ENCODE peak calls at places on chromosomes 12 and 14, in nine cellular contexts. O is anterior cingulate cortex; K is NCI-H1105; P is iPS DF 6.9; I is neuronal stem cell; R is WERI-Rb-1; Y is progenitor cell of endocrine pancreas; J is activated T-helper 2 cell treated with anti-CD3 and anti-CD28 coated beads, Interferon-gamma antibody, Interleukin-2, Interleukin-4, amounts not matched to agents 10 μg/mL and 5 μg/mL and 100 μg/mL, durations not matched to agents 14 hours and 24 hours and 36 hours; Z is MM.1S. B is an unnamed sample.

GRCh38 chr12:46650688-46651087 is 175.1 kb downstream of the SLC38A4 start:
- DNase-seq in O (no peak), K (no peak), P (no peak), I (no peak), R (no peak), Y (no peak), J (no peak), Z (no peak), B (no peak)

GRCh38 chr12:108430245-108430644 is 84.8 kb upstream of the FICD start:
- DNase-seq in O (no peak), K (peak; percentile 26), P (no peak), I (no peak), R (no peak), Y (no peak), J (no peak), Z (no peak), B (no peak)

GRCh38 chr12:108587826-108588225 is 10.1 kb downstream of the TMEM119 start:
- DNase-seq in O (peak; percentile 60), K (no peak), P (no peak), I (no peak), R (no peak), Y (no peak), J (no peak), Z (no peak), B (no peak)

GRCh38 chr12:68939500-68939899 is 6.5 kb upstream of the CPM start:
- DNase-seq in O (no peak), K (no peak), P (no peak), I (no peak), R (no peak), Y (no peak), J (no peak), Z (no peak), B (no peak)

GRCh38 chr14:103563089-103563620 is 395 bp downstream of the COA8 start:
- DNase-seq in O (no peak), K (no peak), P (no peak), I (no peak), R (no peak), Y (no peak), J (no peak), Z (peak; percentile 14), B (peak; percentile 38)

GRCh38 chr14:85276829-85277228 is 253.1 kb upstream of the FLRT2 start:
- DNase-seq in O (no peak), K (no peak), P (no peak), I (no peak), R (no peak), Y (no peak), J (no peak), Z (no peak), B (no peak)

GRCh38 chr12:70556179-70556869 is 80.9 kb downstream of the PTPRB start:
- DNase-seq in O (no peak), K (no peak), P (no peak), I (no peak), R (no peak), Y (no peak), J (no peak), Z (no peak), B (no peak)

GRCh38 chr12:75483411-75483810 is 2.9 kb downstream of the GLIPR1 start:
- DNase-seq in O (no peak), K (no peak), P (no peak), I (no peak), R (no peak), Y (no peak), J (no peak), Z (no peak), B (no peak)

GRCh38 chr12:39440781-39441180 is 2.1 kb downstream of the KIF21A start:
- DNase-seq in O (no peak), K (no peak), P (no peak), I (no peak), R (no peak), Y (no peak), J (no peak), Z (no peak), B (no peak)

GRCh38 chr12:104976703-104977102 is 9.4 kb upstream of the NOPCHAP1 start:
- DNase-seq in O (no peak), K (no peak), P (no peak), I (no peak), R (no peak), Y (no peak), J (no peak), Z (no peak), B (no peak)

GRCh38 chr12:31507966-31508365 is 83.0 kb downstream of the DENND5B start:
- DNase-seq in O (no peak), K (no peak), P (no peak), I (no peak), R (no peak), Y (no peak), J (no peak), Z (no peak), B (no peak)

GRCh38 chr12:1810201-1810930 is 10.0 kb upstream of the LRTM2 start:
- DNase-seq in O (no peak), K (no peak), P (no peak), I (no peak), R (no peak), Y (no peak), J (no peak), Z (no peak), B (no peak)

GRCh38 chr12:27549801-27550652 is 26.0 kb downstream of the PPFIBP1 start:
- DNase-seq in O (no peak), K (peak; percentile 5), P (no peak), I (no peak), R (no peak), Y (no peak), J (no peak), Z (no peak), B (no peak)

GRCh38 chr14:68544150-68544892 is 248.5 kb downstream of the ZFP36L1 start:
- DNase-seq in O (no peak), K (no peak), P (no peak), I (no peak), R (no peak), Y (no peak), J (no peak), Z (no peak), B (no peak)

GRCh38 chr12:6074979-6075585 is 49.4 kb downstream of the VWF start:
- DNase-seq in O (no peak), K (no peak), P (no peak), I (no peak), R (no peak), Y (no peak), J (peak; percentile 16), Z (peak; percentile 20), B (no peak)

GRCh38 chr12:79274571-79275064 is 410.0 kb downstream of the SYT1 start:
- DNase-seq in O (no peak), K (no peak), P (no peak), I (no peak), R (no peak), Y (no peak), J (no peak), Z (peak; percentile 88), B (no peak)

GRCh38 chr12:68894276-68894855 is 38.6 kb downstream of the CPM start:
- DNase-seq in O (no peak), K (no peak), P (no peak), I (no peak), R (no peak), Y (no peak), J (no peak), Z (no peak), B (no peak)

GRCh38 chr14:100106260-100106659 is 41.0 kb downstream of the EVL start:
- DNase-seq in O (no peak), K (no peak), P (no peak), I (no peak), R (no peak), Y (no peak), J (no peak), Z (no peak), B (no peak)

GRCh38 chr12:27382126-27382795 is 49.6 kb downstream of the BMAL2 start:
- DNase-seq in O (no peak), K (no peak), P (no peak), I (no peak), R (no peak), Y (no peak), J (no peak), Z (no peak), B (no peak)

GRCh38 chr14:96091941-96092411 is 52.8 kb downstream of the C14orf132 start:
- DNase-seq in O (no peak), K (no peak), P (no peak), I (no peak), R (no peak), Y (no peak), J (no peak), Z (no peak), B (no peak)

GRCh38 chr14:104439625-104440024 is 139.9 kb upstream of the C14orf180 start:
- DNase-seq in O (no peak), K (no peak), P (no peak), I (no peak), R (no peak), Y (no peak), J (no peak), Z (no peak), B (no peak)

GRCh38 chr14:105128059-105128458 is 40.5 kb downstream of the JAG2 start:
- DNase-seq in O (no peak), K (no peak), P (no peak), I (no peak), R (no peak), Y (no peak), J (no peak), Z (no peak), B (no peak)

GRCh38 chr14:36454599-36455240 is 65.3 kb downstream of the NKX2-1 start:
- DNase-seq in O (no peak), K (no peak), P (no peak), I (peak; percentile 17), R (no peak), Y (no peak), J (no peak), Z (no peak), B (no peak)

GRCh38 chr12:123363743-123364531 is 710 bp downstream of the SBNO1 start:
- DNase-seq in O (peak; percentile 13), K (peak; percentile 28), P (no peak), I (peak; percentile 63), R (peak; percentile 18), Y (peak; percentile 21), J (peak; percentile 29), Z (peak; percentile 12), B (peak; percentile 22)

GRCh38 chr12:93317227-93317626 is 60.5 kb upstream of the NUDT4 start:
- DNase-seq in O (no peak), K (no peak), P (no peak), I (no peak), R (no peak), Y (no peak), J (no peak), Z (no peak), B (no peak)

GRCh38 chr12:67025543-67026114 is 243.5 kb upstream of the CAND1 start:
- DNase-seq in O (no peak), K (no peak), P (peak; percentile 58), I (peak; percentile 54), R (peak; percentile 77), Y (peak; percentile 41), J (no peak), Z (peak; percentile 42), B (peak; percentile 73)

GRCh38 chr12:90677552-90677951 is 277.4 kb downstream of the CCER1 start:
- DNase-seq in O (no peak), K (no peak), P (no peak), I (no peak), R (no peak), Y (no peak), J (no peak), Z (no peak), B (no peak)

GRCh38 chr14:100341301-100342031 is 18.3 kb downstream of the SLC25A47 start:
- DNase-seq in O (peak; percentile 62), K (no peak), P (no peak), I (no peak), R (no peak), Y (no peak), J (no peak), Z (no peak), B (no peak)

GRCh38 chr12:63294327-63294632 is 143.3 kb upstream of the AVPR1A start:
- DNase-seq in O (no peak), K (no peak), P (no peak), I (no peak), R (no peak), Y (no peak), J (no peak), Z (no peak), B (no peak)

GRCh38 chr12:94047781-94048567 is 100.4 kb upstream of the PLXNC1 start:
- DNase-seq in O (no peak), K (no peak), P (no peak), I (no peak), R (no peak), Y (no peak), J (no peak), Z (no peak), B (no peak)

GRCh38 chr14:74934476-74935339 is 11.6 kb upstream of the RPS6KL1 start:
- DNase-seq in O (no peak), K (no peak), P (no peak), I (no peak), R (peak; percentile 68), Y (no peak), J (no peak), Z (no peak), B (no peak)

B was measured in endothelial cell.